ENCODE peak calls at places on chromosome 13, in five cellular contexts. Y, Q, B, O and G are unnamed samples.

GRCh38 chr13:40377783-40378182 is 288.7 kb downstream of the FOXO1 start:
- DNase-seq in O (no peak), Q (peak), B (no peak), Y (no peak), G (no peak)

GRCh38 chr13:24308488-24309020 is 826 bp upstream of the C1QTNF9 start:
- DNase-seq in O (no peak), Y (no peak), B (no peak), Q (no peak), G (no peak)

GRCh38 chr13:49373699-49374098 is 70.2 kb downstream of the CAB39L start:
- DNase-seq in O (no peak), B (no peak), Y (no peak), Q (no peak), G (no peak)

GRCh38 chr13:58343081-58343480 is 711.5 kb downstream of the PCDH17 start:
- DNase-seq in B (no peak), Q (no peak), Y (no peak), O (no peak), G (no peak)

GRCh38 chr13:106446011-106446410 is 89.5 kb downstream of the EFNB2 start:
- DNase-seq in O (peak), Y (no peak), B (no peak), Q (no peak), G (no peak)

GRCh38 chr13:34465423-34465922 is 476.6 kb upstream of the NBEA start:
- DNase-seq in B (no peak), Q (no peak), O (no peak), Y (no peak), G (no peak)

GRCh38 chr13:98444381-98444780 is 132.5 kb downstream of the STK24 start:
- DNase-seq in Y (no peak), O (no peak), Q (no peak), B (no peak), G (no peak)

GRCh38 chr13:41456768-41457588 is at the start of gene RGCC:
- DNase-seq in O (peak), Q (peak), Y (peak), B (peak), G (no peak)

GRCh38 chr13:110499621-110500281 is 61.8 kb downstream of the RAB20 start:
- DNase-seq in O (peak), Y (no peak), Q (no peak), B (peak), G (peak)

GRCh38 chr13:33932765-33933406 is 114.9 kb downstream of the RFC3 start:
- DNase-seq in O (no peak), B (no peak), Q (no peak), Y (no peak), G (no peak)

GRCh38 chr13:83449666-83450395 is 432.4 kb downstream of the SLITRK1 start:
- DNase-seq in Y (no peak), O (peak), Q (no peak), B (no peak), G (peak)

GRCh38 chr13:49454388-49455015 is 10.4 kb downstream of the SETDB2 start:
- DNase-seq in Q (no peak), B (no peak), Y (peak), O (no peak), G (no peak)

GRCh38 chr13:41458187-41458938 is 1.0 kb downstream of the RGCC start:
- DNase-seq in Q (peak), O (peak), B (peak), Y (peak), G (no peak)

GRCh38 chr13:46964789-46965527 is 68.1 kb upstream of the HTR2A start:
- DNase-seq in Q (no peak), O (peak), Y (no peak), B (no peak), G (no peak)

GRCh38 chr13:33213024-33213795 is 72.3 kb downstream of the STARD13 start:
- DNase-seq in O (no peak), Y (no peak), Q (no peak), B (peak), G (no peak)

GRCh38 chr13:112132142-112132541 is 65.2 kb downstream of the SOX1 start:
- DNase-seq in B (no peak), Q (no peak), Y (no peak), O (no peak), G (no peak)

GRCh38 chr13:26685606-26686005 is 75.0 kb downstream of the GPR12 start:
- DNase-seq in O (no peak), Y (no peak), B (no peak), Q (no peak), G (no peak)

GRCh38 chr13:106548064-106548696 is 12.7 kb upstream of the EFNB2 start:
- DNase-seq in O (peak), B (no peak), Y (no peak), Q (no peak), G (no peak)

GRCh38 chr13:80141114-80141849 is 199.6 kb downstream of the SPRY2 start:
- DNase-seq in O (no peak), Y (no peak), Q (no peak), B (no peak), G (peak)

GRCh38 chr13:23554000-23554399 is 16.2 kb upstream of the TNFRSF19 start:
- DNase-seq in Q (no peak), Y (no peak), B (no peak), O (peak), G (no peak)

GRCh38 chr13:113974304-113975281 is 717 bp upstream of the C13orf46 start:
- DNase-seq in B (no peak), Y (no peak), O (no peak), Q (no peak), G (no peak)
- TF ChIP-seq CTCF in B (no peak), Y (no peak), O (no peak), Q (no peak), G (no peak)

GRCh38 chr13:99969368-99969933 is 2.1 kb downstream of the ZIC5 start:
- DNase-seq in B (peak), Y (no peak), Q (no peak), O (no peak), G (no peak)

GRCh38 chr13:99971576-99972189 is at the start of gene ZIC5:
- DNase-seq in Q (no peak), O (no peak), B (peak), Y (no peak), G (no peak)

GRCh38 chr13:99970761-99971575 is 599 bp downstream of the ZIC5 start:
- DNase-seq in B (peak), Y (no peak), Q (peak), O (no peak), G (no peak)

GRCh38 chr13:99968521-99969367 is 2.8 kb downstream of the ZIC5 start:
- DNase-seq in O (no peak), Q (no peak), Y (no peak), B (peak), G (no peak)

DNA sequence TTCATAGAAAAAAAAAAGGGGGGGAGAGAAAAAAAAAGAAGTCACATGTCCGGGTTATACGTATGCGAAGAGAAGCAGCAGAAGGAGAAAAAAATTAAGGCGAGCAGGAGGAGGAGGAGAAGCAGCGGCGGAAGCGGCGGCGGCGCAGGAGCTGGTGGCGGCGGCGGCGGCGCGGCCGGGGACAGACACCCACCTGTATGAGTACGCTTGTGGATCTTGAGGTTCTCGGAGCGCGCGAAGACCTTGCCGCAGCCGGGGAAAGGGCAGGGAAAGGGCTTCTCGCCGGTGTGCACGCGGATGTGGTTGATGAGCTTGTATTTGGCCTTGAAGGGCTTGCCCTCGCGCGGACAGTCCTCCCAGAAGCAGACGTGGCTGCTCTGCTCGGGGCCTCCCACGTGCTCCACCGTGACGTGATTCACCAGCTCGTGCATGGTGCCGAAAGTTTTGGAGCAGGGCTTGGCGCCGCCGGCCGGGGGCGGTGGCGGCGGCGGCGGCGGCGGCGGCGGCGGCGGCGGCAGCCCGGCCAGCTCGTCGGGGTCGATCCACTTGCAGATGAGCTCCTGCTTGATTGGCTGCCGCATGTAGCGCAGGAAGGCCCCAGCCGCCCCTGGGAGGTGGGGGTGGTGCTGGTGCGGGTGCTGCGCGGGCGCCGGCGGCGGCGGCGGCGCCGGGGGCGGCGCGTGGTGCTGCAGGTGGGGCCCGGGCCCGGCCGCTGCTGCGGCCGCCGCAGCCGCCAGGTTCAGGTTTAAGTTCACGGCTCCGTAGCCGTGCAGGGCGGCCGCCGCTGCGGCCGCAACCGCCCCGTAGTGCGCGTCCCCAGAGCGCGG is 1.4 kb downstream of the ZIC5 start:
- DNase-seq in Y (no peak), Q (peak), O (no peak), B (peak), G (no peak)
- H3K4me3 ChIP-seq in Y (peak), Q (peak), O (peak), B (peak), G (no peak)

DNA sequence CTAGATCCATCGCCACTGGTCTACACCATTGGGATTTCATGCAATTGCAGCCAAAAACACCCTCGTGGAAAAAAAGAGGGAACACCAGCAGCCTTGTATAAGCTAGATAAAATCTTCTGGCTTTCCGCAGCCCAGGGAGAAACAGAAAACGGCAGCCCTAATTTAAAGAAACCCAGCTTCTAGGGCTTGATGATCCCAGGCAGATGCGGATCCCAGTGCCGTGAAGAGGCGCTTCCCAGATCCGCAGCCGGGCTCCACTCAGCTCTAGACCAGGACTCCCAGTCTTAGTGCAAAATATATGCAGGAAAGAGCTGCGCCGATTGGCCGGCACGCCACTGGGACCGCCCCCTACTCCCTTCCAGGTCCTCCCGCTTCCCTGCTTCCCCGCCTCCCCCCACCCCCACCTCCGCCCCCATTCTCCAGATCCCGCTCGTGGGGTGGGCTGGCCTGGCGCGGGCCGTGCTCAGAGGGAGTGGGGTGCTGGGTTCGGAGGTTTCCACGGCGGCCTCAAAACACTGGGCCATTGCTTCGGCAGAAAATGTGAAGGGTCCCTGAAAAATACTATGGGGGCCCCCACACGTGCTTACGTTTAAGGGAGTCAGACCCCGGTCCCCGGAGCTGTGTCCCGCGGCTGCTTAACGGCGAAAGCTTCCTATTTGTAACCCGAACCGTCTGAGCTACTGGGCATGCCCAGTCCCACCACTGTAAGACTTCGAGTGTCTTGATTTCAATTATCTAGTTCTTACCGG is 63.1 kb downstream of the SERP2 start:
- DNase-seq in Y (peak), O (peak), Q (peak), B (peak), G (peak)
- TF ChIP-seq CTCF in Y (no peak), O (no peak), Q (no peak), B (no peak), G (no peak)

DNA sequence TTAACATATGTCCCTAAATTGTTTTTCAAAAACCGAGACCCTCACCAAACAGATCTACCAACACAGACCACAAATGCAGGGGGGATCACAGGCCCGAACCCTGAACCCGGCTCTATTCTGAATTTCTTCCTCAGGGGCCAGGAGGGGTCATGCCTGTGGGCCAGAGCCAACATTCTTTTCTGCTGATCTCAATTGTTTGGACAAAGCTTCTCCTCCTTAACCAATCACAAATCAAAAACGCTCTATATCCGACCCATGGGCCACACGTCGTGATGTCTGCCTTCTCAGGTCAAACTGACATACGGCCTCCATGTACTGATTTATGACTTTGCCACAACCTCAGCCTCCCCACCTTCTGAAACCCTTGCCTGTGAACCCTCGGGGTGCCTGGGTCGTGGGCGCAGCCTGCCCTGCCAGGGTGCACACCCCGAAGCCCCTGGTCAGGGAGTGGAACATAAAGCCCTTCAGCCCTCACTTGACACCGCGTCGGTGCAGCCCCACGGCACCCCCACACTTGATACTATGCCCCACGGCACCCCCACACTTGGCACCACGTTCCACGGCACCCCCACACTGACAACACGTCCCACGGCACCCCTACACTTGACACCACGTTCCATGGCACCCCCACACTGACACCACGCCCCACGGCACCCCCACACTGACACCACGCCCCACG is 58.4 kb upstream of the C13orf46 start:
- DNase-seq in Q (no peak), Y (no peak), O (no peak), B (no peak), G (no peak)
- H3K4me3 ChIP-seq in Q (no peak), Y (no peak), O (no peak), B (no peak), G (no peak)

DNA sequence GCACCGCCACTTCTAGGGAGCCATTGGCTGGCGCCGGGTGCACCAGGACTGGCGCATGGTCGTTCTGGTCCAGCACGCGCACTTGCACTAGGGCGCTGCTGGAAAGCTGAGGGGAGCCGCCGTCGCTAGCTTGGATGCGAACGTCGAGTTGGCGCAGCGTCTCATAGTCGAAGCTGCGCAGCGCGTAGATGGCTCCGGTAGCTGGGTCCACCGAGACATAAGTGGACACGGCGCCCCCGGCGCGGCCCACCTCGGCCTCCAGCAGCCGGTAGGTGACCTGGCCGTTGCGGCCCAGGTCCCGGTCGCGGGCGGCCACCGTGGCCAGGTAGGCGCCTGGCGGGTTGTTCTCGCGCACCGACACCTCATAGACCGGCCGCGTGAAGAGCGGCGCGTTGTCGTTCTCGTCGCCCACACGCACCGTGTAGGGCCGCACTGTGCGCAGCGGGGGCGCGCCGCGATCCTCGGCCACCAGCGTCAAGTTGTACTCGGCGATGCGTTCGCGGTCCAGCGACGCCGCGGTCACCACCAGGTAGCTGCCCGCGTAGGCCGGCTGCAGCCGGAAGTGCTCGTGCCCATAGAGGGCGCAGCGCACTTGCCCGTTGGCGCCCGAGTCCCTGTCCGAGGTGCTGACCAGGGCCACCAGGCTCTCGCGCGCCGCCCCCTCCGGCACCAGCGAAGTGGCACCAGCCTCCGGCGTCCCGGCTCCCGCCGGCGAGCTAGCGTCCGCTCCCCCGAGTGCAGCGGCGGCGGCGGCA is 1.7 kb downstream of the PCDH8 start:
- DNase-seq in Q (no peak), Y (no peak), B (no peak), O (no peak), G (no peak)
- TF ChIP-seq CTCF in Q (no peak), Y (no peak), B (peak), O (no peak), G (peak)

GRCh38 chr13:44307844-44308243 is 65.8 kb upstream of the SERP2 start:
- DNase-seq in Y (no peak), B (no peak), O (peak), Q (no peak), G (no peak)

GRCh38 chr13:44305845-44306244 is 67.8 kb upstream of the SERP2 start:
- DNase-seq in B (no peak), Y (no peak), Q (no peak), O (peak), G (no peak)

GRCh38 chr13:44307255-44307654 is 66.4 kb upstream of the SERP2 start:
- DNase-seq in Q (no peak), B (no peak), Y (no peak), O (peak), G (no peak)

GRCh38 chr13:44305216-44305615 is 68.4 kb upstream of the SERP2 start:
- DNase-seq in B (no peak), O (no peak), Y (no peak), Q (no peak), G (no peak)

DNA sequence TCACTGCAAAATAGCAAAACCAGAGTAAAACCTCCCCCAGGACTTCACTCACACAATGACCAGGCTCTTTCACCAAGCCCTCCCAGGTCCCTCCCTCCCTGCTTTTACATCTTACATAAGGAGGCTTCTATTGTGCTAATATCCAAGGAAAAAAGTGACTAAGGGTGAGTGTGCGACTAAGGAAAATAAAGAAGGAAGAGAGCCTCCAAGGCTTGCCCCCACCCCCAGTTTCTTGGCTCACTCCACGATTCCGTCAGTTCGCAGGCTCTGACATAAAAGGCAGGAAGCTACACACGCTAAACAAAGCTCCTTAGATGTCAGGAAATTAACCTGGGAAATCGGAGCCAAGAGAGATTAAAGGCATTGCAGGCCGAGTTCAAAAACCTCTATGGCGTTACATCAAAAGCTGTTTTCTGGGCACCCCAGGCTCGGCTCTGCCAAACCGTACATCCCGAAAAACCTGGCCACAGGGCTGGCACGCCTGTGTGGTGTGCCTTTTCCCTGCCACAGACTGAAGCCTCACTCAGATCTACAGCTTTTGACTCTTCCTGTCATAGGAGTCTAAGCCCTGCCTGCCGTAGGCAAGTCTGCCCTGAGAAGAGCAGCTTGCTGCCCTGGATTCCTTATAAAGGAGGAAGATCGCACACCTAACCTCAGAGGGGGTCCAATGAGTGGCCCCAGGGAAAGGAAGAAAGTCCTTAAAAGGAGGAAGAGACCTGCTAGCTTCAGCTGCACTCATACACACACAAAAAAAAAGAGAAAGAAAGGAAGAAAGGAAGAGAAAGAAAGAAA is 67.0 kb upstream of the SERP2 start:
- DNase-seq in Y (no peak), Q (no peak), B (peak), O (peak), G (no peak)
- H3K4me3 ChIP-seq in Y (no peak), Q (no peak), B (peak), O (peak), G (peak)

GRCh38 chr13:27728271-27728670 is 64.0 kb upstream of the GSX1 start:
- DNase-seq in O (peak), B (no peak), Q (peak), Y (no peak), G (no peak)
- TF ChIP-seq CTCF in O (no peak), B (no peak), Q (no peak), Y (no peak), G (no peak)

DNA sequence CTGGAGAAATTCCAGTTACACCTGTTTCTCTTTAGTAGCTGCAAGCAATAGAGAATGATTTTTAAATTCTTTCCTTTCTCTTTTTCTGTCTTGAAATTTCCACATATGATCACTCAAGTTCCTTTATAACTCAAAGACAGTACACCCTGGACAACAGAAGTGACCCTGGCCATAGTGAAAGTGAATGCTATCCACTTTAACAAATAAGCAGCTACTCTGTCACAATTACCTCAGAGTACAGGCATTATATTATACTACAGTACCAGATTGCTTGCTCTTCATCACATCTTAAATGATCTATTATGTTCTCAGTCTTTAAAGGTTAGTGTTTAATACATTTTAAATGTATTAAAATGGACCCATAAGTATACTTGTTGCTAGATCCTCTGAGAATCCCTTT is 136.2 kb downstream of the KLF12 start:
- DNase-seq in Y (no peak), B (no peak), O (no peak), Q (no peak), G (no peak)
- H3K4me3 ChIP-seq in Y (no peak), B (no peak), O (no peak), Q (no peak), G (no peak)

GRCh38 chr13:88887045-88887662 is 1216.0 kb downstream of the SLITRK5 start:
- DNase-seq in B (no peak), Y (no peak), O (no peak), Q (peak), G (no peak)
- TF ChIP-seq CTCF in B (peak), Y (no peak), O (peak), Q (no peak), G (no peak)

GRCh38 chr13:74288361-74288911 is 154.2 kb upstream of the KLF12 start:
- DNase-seq in Q (no peak), Y (no peak), B (no peak), O (no peak), G (no peak)
- H3K4me3 ChIP-seq in Q (no peak), Y (peak), B (no peak), O (no peak), G (peak)